ENCODE peak calls at places on chromosomes 1 and 21, in ten cellular contexts. One of them, this sample, is unnamed.

GRCh38 chr21:16081304-16081703 is 351.5 kb downstream of the USP25 start:
- DNase-seq in activated T-cell treated with anti-CD3 and anti-CD28 coated beads for 4 hours: no peak
- DNase-seq in T-helper 1 cell: no peak
- DNase-seq in C1 segment of cervical spinal cord: no peak
- DNase-seq in adrenal gland: no peak
- DNase-seq in left lobe of liver: no peak
- DNase-seq in stimulated activated effector memory CD8-positive, alpha-beta T cell treated with anti-CD3 and anti-CD28 coated beads, Interleukin-12 subunit alpha, Interleukin-12 subunit beta, amount 100 ng/mL, for 72 hours: no peak
- DNase-seq in kidney: no peak
- DNase-seq in erythroblast: no peak
- DNase-seq in SK-N-SH: no peak
- DNase-seq in this sample: no peak

GRCh38 chr1:234585333-234586055 is 24.5 kb downstream of the IRF2BP2 start:
- DNase-seq in activated T-cell treated with anti-CD3 and anti-CD28 coated beads for 4 hours: no peak
- DNase-seq in T-helper 1 cell: no peak
- DNase-seq in C1 segment of cervical spinal cord: no peak
- DNase-seq in adrenal gland: peak
- DNase-seq in left lobe of liver: no peak
- DNase-seq in stimulated activated effector memory CD8-positive, alpha-beta T cell treated with anti-CD3 and anti-CD28 coated beads, Interleukin-12 subunit alpha, Interleukin-12 subunit beta, amount 100 ng/mL, for 72 hours: no peak
- DNase-seq in kidney: no peak
- DNase-seq in erythroblast: no peak
- DNase-seq in SK-N-SH: no peak
- DNase-seq in this sample: no peak

GRCh38 chr21:14693997-14694396 is 147.9 kb upstream of the SAMSN1 start:
- DNase-seq in activated T-cell treated with anti-CD3 and anti-CD28 coated beads for 4 hours: no peak
- DNase-seq in T-helper 1 cell: no peak
- DNase-seq in C1 segment of cervical spinal cord: no peak
- DNase-seq in adrenal gland: no peak
- DNase-seq in left lobe of liver: no peak
- DNase-seq in stimulated activated effector memory CD8-positive, alpha-beta T cell treated with anti-CD3 and anti-CD28 coated beads, Interleukin-12 subunit alpha, Interleukin-12 subunit beta, amount 100 ng/mL, for 72 hours: no peak
- DNase-seq in kidney: no peak
- DNase-seq in erythroblast: peak
- DNase-seq in SK-N-SH: no peak
- DNase-seq in this sample: no peak

GRCh38 chr1:117150316-117150715 is 28.8 kb upstream of the TRIM45 start:
- DNase-seq in activated T-cell treated with anti-CD3 and anti-CD28 coated beads for 4 hours: no peak
- DNase-seq in T-helper 1 cell: no peak
- DNase-seq in C1 segment of cervical spinal cord: no peak
- DNase-seq in adrenal gland: no peak
- DNase-seq in left lobe of liver: no peak
- DNase-seq in stimulated activated effector memory CD8-positive, alpha-beta T cell treated with anti-CD3 and anti-CD28 coated beads, Interleukin-12 subunit alpha, Interleukin-12 subunit beta, amount 100 ng/mL, for 72 hours: no peak
- DNase-seq in kidney: no peak
- DNase-seq in erythroblast: no peak
- DNase-seq in SK-N-SH: no peak
- DNase-seq in this sample: no peak

GRCh38 chr1:201275266-201275666 is 8.0 kb upstream of the PKP1 start:
- DNase-seq in activated T-cell treated with anti-CD3 and anti-CD28 coated beads for 4 hours: no peak
- DNase-seq in T-helper 1 cell: no peak
- DNase-seq in C1 segment of cervical spinal cord: no peak
- DNase-seq in adrenal gland: no peak
- DNase-seq in left lobe of liver: no peak
- DNase-seq in stimulated activated effector memory CD8-positive, alpha-beta T cell treated with anti-CD3 and anti-CD28 coated beads, Interleukin-12 subunit alpha, Interleukin-12 subunit beta, amount 100 ng/mL, for 72 hours: no peak
- DNase-seq in kidney: peak
- DNase-seq in erythroblast: no peak
- DNase-seq in SK-N-SH: no peak
- DNase-seq in this sample: no peak

GRCh38 chr1:236128646-236129178 is 13.6 kb upstream of the GPR137B start:
- DNase-seq in activated T-cell treated with anti-CD3 and anti-CD28 coated beads for 4 hours: no peak
- DNase-seq in T-helper 1 cell: no peak
- DNase-seq in C1 segment of cervical spinal cord: no peak
- DNase-seq in adrenal gland: no peak
- DNase-seq in left lobe of liver: no peak
- DNase-seq in stimulated activated effector memory CD8-positive, alpha-beta T cell treated with anti-CD3 and anti-CD28 coated beads, Interleukin-12 subunit alpha, Interleukin-12 subunit beta, amount 100 ng/mL, for 72 hours: no peak
- DNase-seq in kidney: peak
- DNase-seq in erythroblast: no peak
- DNase-seq in SK-N-SH: peak
- DNase-seq in this sample: no peak

GRCh38 chr1:204001166-204001901 is 71.6 kb upstream of the SOX13 start:
- DNase-seq in activated T-cell treated with anti-CD3 and anti-CD28 coated beads for 4 hours: no peak
- DNase-seq in T-helper 1 cell: no peak
- DNase-seq in C1 segment of cervical spinal cord: no peak
- DNase-seq in adrenal gland: no peak
- DNase-seq in left lobe of liver: no peak
- DNase-seq in stimulated activated effector memory CD8-positive, alpha-beta T cell treated with anti-CD3 and anti-CD28 coated beads, Interleukin-12 subunit alpha, Interleukin-12 subunit beta, amount 100 ng/mL, for 72 hours: no peak
- DNase-seq in kidney: no peak
- DNase-seq in erythroblast: no peak
- DNase-seq in SK-N-SH: no peak
- DNase-seq in this sample: no peak

GRCh38 chr21:33861125-33861524 is 54.5 kb downstream of the ATP5PO start:
- DNase-seq in activated T-cell treated with anti-CD3 and anti-CD28 coated beads for 4 hours: no peak
- DNase-seq in T-helper 1 cell: no peak
- DNase-seq in C1 segment of cervical spinal cord: no peak
- DNase-seq in adrenal gland: no peak
- DNase-seq in left lobe of liver: no peak
- DNase-seq in stimulated activated effector memory CD8-positive, alpha-beta T cell treated with anti-CD3 and anti-CD28 coated beads, Interleukin-12 subunit alpha, Interleukin-12 subunit beta, amount 100 ng/mL, for 72 hours: no peak
- DNase-seq in kidney: peak
- DNase-seq in erythroblast: no peak
- DNase-seq in SK-N-SH: no peak
- DNase-seq in this sample: no peak

GRCh38 chr1:226980122-226980551 is 40.0 kb downstream of the COQ8A start:
- DNase-seq in activated T-cell treated with anti-CD3 and anti-CD28 coated beads for 4 hours: no peak
- DNase-seq in T-helper 1 cell: no peak
- DNase-seq in C1 segment of cervical spinal cord: no peak
- DNase-seq in adrenal gland: no peak
- DNase-seq in left lobe of liver: no peak
- DNase-seq in stimulated activated effector memory CD8-positive, alpha-beta T cell treated with anti-CD3 and anti-CD28 coated beads, Interleukin-12 subunit alpha, Interleukin-12 subunit beta, amount 100 ng/mL, for 72 hours: no peak
- DNase-seq in kidney: peak
- DNase-seq in erythroblast: no peak
- DNase-seq in SK-N-SH: no peak
- DNase-seq in this sample: no peak

GRCh38 chr1:88685239-88685604 is 1.1 kb downstream of the PKN2 start:
- DNase-seq in activated T-cell treated with anti-CD3 and anti-CD28 coated beads for 4 hours: no peak
- DNase-seq in T-helper 1 cell: no peak
- DNase-seq in C1 segment of cervical spinal cord: no peak
- DNase-seq in adrenal gland: no peak
- DNase-seq in left lobe of liver: no peak
- DNase-seq in stimulated activated effector memory CD8-positive, alpha-beta T cell treated with anti-CD3 and anti-CD28 coated beads, Interleukin-12 subunit alpha, Interleukin-12 subunit beta, amount 100 ng/mL, for 72 hours: no peak
- DNase-seq in kidney: no peak
- DNase-seq in erythroblast: peak
- DNase-seq in SK-N-SH: no peak
- DNase-seq in this sample: no peak

GRCh38 chr1:41357451-41358151 is 3.6 kb upstream of the FOXO6 start:
- DNase-seq in activated T-cell treated with anti-CD3 and anti-CD28 coated beads for 4 hours: no peak
- DNase-seq in T-helper 1 cell: no peak
- DNase-seq in C1 segment of cervical spinal cord: no peak
- DNase-seq in adrenal gland: peak
- DNase-seq in left lobe of liver: peak
- DNase-seq in stimulated activated effector memory CD8-positive, alpha-beta T cell treated with anti-CD3 and anti-CD28 coated beads, Interleukin-12 subunit alpha, Interleukin-12 subunit beta, amount 100 ng/mL, for 72 hours: no peak
- DNase-seq in kidney: no peak
- DNase-seq in erythroblast: peak
- DNase-seq in SK-N-SH: peak
- DNase-seq in this sample: peak

GRCh38 chr1:68919070-68919469 is 422.2 kb upstream of the DEPDC1 start:
- DNase-seq in activated T-cell treated with anti-CD3 and anti-CD28 coated beads for 4 hours: no peak
- DNase-seq in T-helper 1 cell: no peak
- DNase-seq in C1 segment of cervical spinal cord: no peak
- DNase-seq in adrenal gland: no peak
- DNase-seq in left lobe of liver: no peak
- DNase-seq in stimulated activated effector memory CD8-positive, alpha-beta T cell treated with anti-CD3 and anti-CD28 coated beads, Interleukin-12 subunit alpha, Interleukin-12 subunit beta, amount 100 ng/mL, for 72 hours: no peak
- DNase-seq in kidney: no peak
- DNase-seq in erythroblast: no peak
- DNase-seq in SK-N-SH: no peak
- DNase-seq in this sample: no peak

GRCh38 chr1:54872041-54872342 is 15.0 kb downstream of the DHCR24 start:
- DNase-seq in activated T-cell treated with anti-CD3 and anti-CD28 coated beads for 4 hours: no peak
- DNase-seq in T-helper 1 cell: no peak
- DNase-seq in C1 segment of cervical spinal cord: no peak
- DNase-seq in adrenal gland: no peak
- DNase-seq in left lobe of liver: no peak
- DNase-seq in stimulated activated effector memory CD8-positive, alpha-beta T cell treated with anti-CD3 and anti-CD28 coated beads, Interleukin-12 subunit alpha, Interleukin-12 subunit beta, amount 100 ng/mL, for 72 hours: no peak
- DNase-seq in kidney: no peak
- DNase-seq in erythroblast: no peak
- DNase-seq in SK-N-SH: no peak
- DNase-seq in this sample: no peak

GRCh38 chr21:46165099-46165498 is 9.7 kb upstream of the FTCD start:
- DNase-seq in activated T-cell treated with anti-CD3 and anti-CD28 coated beads for 4 hours: no peak
- DNase-seq in T-helper 1 cell: no peak
- DNase-seq in C1 segment of cervical spinal cord: no peak
- DNase-seq in adrenal gland: no peak
- DNase-seq in left lobe of liver: no peak
- DNase-seq in stimulated activated effector memory CD8-positive, alpha-beta T cell treated with anti-CD3 and anti-CD28 coated beads, Interleukin-12 subunit alpha, Interleukin-12 subunit beta, amount 100 ng/mL, for 72 hours: no peak
- DNase-seq in kidney: no peak
- DNase-seq in erythroblast: no peak
- DNase-seq in SK-N-SH: no peak
- DNase-seq in this sample: no peak